ENCODE peak calls at places on chromosome 20, in seven cellular contexts. N is left ventricle myocardium superior; T is CD4-positive, alpha-beta T cell; B is activated CD8-positive, alpha-beta memory T cell treated with anti-CD3 and anti-CD28 coated beads, Interleukin-2, amount 50 U/mL, for 4 hours; W is spleen; K is AG20443; A is mucosa of descending colon. O is an unnamed sample.

GRCh38 chr20:4507288-4507719 is 214.4 kb upstream of the PRND start:
- DNase-seq in N (no peak), T (no peak), B (no peak), W (no peak), K (peak; percentile 81), A (no peak), O (peak; percentile 91)

GRCh38 chr20:22370137-22370536 is 214.2 kb downstream of the FOXA2 start:
- DNase-seq in N (no peak), T (no peak), B (no peak), W (no peak), K (no peak), A (no peak), O (no peak)

GRCh38 chr20:61263084-61263695 is 11.1 kb downstream of the CDH4 start:
- DNase-seq in N (no peak), T (peak; percentile 5), B (no peak), W (no peak), K (peak; percentile 60), A (no peak), O (peak; percentile 55)

GRCh38 chr20:44548171-44548678 is 26.4 kb upstream of the SERINC3 start:
- DNase-seq in N (no peak), T (no peak), B (no peak), W (no peak), K (peak; percentile 23), A (no peak), O (peak; percentile 22)

GRCh38 chr20:43508604-43509040 is 1.1 kb downstream of the L3MBTL1 start:
- DNase-seq in N (no peak), T (no peak), B (no peak), W (no peak), K (no peak), A (no peak), O (peak; percentile 27)

GRCh38 chr20:41174782-41175181 is 37.4 kb downstream of the PLCG1 start:
- DNase-seq in N (peak; percentile 73), T (no peak), B (no peak), W (peak; percentile 47), K (no peak), A (no peak), O (no peak)

GRCh38 chr20:19288636-19289035 is 76.2 kb downstream of the SLC24A3 start:
- DNase-seq in N (no peak), T (no peak), B (no peak), W (no peak), K (no peak), A (no peak), O (no peak)

GRCh38 chr20:19210426-19211155 is 1.9 kb upstream of the SLC24A3 start:
- DNase-seq in N (no peak), T (no peak), B (no peak), W (no peak), K (no peak), A (no peak), O (no peak)

GRCh38 chr20:46020515-46020914 is 8.5 kb upstream of the SLC12A5 start:
- DNase-seq in N (no peak), T (no peak), B (no peak), W (no peak), K (no peak), A (no peak), O (no peak)

GRCh38 chr20:41169184-41169690 is 31.9 kb downstream of the PLCG1 start:
- DNase-seq in N (peak; percentile 24), T (no peak), B (no peak), W (no peak), K (no peak), A (no peak), O (no peak)

GRCh38 chr20:18314786-18315406 is 26.6 kb downstream of the ZNF133 start:
- DNase-seq in N (no peak), T (no peak), B (no peak), W (no peak), K (peak; percentile 75), A (no peak), O (peak; percentile 96)

GRCh38 chr20:53752971-53753879 is 159.6 kb upstream of the ZNF217 start:
- DNase-seq in N (no peak), T (no peak), B (no peak), W (no peak), K (no peak), A (no peak), O (peak; percentile 45)

GRCh38 chr20:16017656-16018055 is 555.6 kb downstream of the KIF16B start:
- DNase-seq in N (no peak), T (no peak), B (no peak), W (no peak), K (no peak), A (no peak), O (peak; percentile 43)

GRCh38 chr20:16434087-16434664 is 139.1 kb downstream of the KIF16B start:
- DNase-seq in N (peak; percentile 62), T (peak; percentile 25), B (peak; percentile 44), W (peak; percentile 77), K (peak; percentile 56), A (peak; percentile 50), O (peak; percentile 51)

GRCh38 chr20:18263723-18264122 is 24.6 kb upstream of the ZNF133 start:
- DNase-seq in N (no peak), T (no peak), B (no peak), W (no peak), K (no peak), A (no peak), O (no peak)

GRCh38 chr20:60528141-60528540 is 569.9 kb downstream of the CDH26 start:
- DNase-seq in N (no peak), T (no peak), B (no peak), W (no peak), K (no peak), A (no peak), O (no peak)

GRCh38 chr20:57782631-57783041 is 72.8 kb upstream of the PMEPA1 start:
- DNase-seq in N (no peak), T (no peak), B (no peak), W (peak; percentile 66), K (no peak), A (no peak), O (no peak)

GRCh38 chr20:45649312-45649863 is 18.3 kb upstream of the WFDC9 start:
- DNase-seq in N (no peak), T (no peak), B (no peak), W (no peak), K (no peak), A (no peak), O (no peak)

GRCh38 chr20:40279390-40279789 is 409.6 kb downstream of the MAFB start:
- DNase-seq in N (no peak), T (no peak), B (no peak), W (no peak), K (peak; percentile 91), A (no peak), O (peak; percentile 29)

GRCh38 chr20:4848041-4848440 is 126.3 kb downstream of the PRND start:
- DNase-seq in N (no peak), T (no peak), B (no peak), W (peak; percentile 37), K (no peak), A (no peak), O (no peak)

GRCh38 chr20:9035129-9035528 is 33.8 kb upstream of the PLCB4 start:
- DNase-seq in N (no peak), T (no peak), B (no peak), W (no peak), K (peak; percentile 57), A (no peak), O (peak; percentile 86)

GRCh38 chr20:2032168-2032567 is 38.3 kb upstream of the PDYN start:
- DNase-seq in N (no peak), T (no peak), B (no peak), W (no peak), K (no peak), A (no peak), O (peak; percentile 4)

GRCh38 chr20:43981535-43981934 is 66.9 kb downstream of the TOX2 start:
- DNase-seq in N (no peak), T (no peak), B (no peak), W (no peak), K (no peak), A (no peak), O (no peak)

GRCh38 chr20:57380081-57380750 is 11.0 kb upstream of the RBM38 start:
- DNase-seq in N (no peak), T (no peak), B (no peak), W (peak; percentile 57), K (no peak), A (no peak), O (no peak)

GRCh38 chr20:20827992-20828597 is 115.7 kb upstream of the RALGAPA2 start:
- DNase-seq in N (no peak), T (no peak), B (no peak), W (no peak), K (no peak), A (no peak), O (no peak)

GRCh38 chr20:22623211-22623610 is 38.8 kb upstream of the FOXA2 start:
- DNase-seq in N (no peak), T (no peak), B (no peak), W (no peak), K (no peak), A (no peak), O (no peak)

GRCh38 chr20:61733891-61734732 is 331.6 kb downstream of the TAF4 start:
- DNase-seq in N (no peak), T (no peak), B (no peak), W (peak; percentile 54), K (no peak), A (no peak), O (no peak)

GRCh38 chr20:19001177-19001576 is 187.6 kb downstream of the SCP2D1 start:
- DNase-seq in N (no peak), T (no peak), B (no peak), W (no peak), K (no peak), A (no peak), O (no peak)

GRCh38 chr20:52998268-52998667 is 26.1 kb downstream of the TSHZ2 start:
- DNase-seq in N (no peak), T (no peak), B (no peak), W (no peak), K (no peak), A (no peak), O (no peak)

GRCh38 chr20:17762243-17762872 is 62.6 kb downstream of the BANF2 start:
- DNase-seq in N (no peak), T (no peak), B (no peak), W (no peak), K (no peak), A (no peak), O (no peak)

GRCh38 chr20:63532449-63532971 is 4.7 kb downstream of the PTK6 start:
- DNase-seq in N (peak; percentile 24), T (no peak), B (no peak), W (peak; percentile 62), K (no peak), A (peak; percentile 55), O (no peak)

GRCh38 chr20:23631226-23631822 is 6.4 kb downstream of the CST3 start:
- DNase-seq in N (no peak), T (no peak), B (no peak), W (no peak), K (no peak), A (no peak), O (no peak)